ENCODE peak calls at places on chromosomes 3 and 15, in nine cellular contexts. One of them, this sample, is unnamed.

GRCh38 chr3:102354818-102355515 is 79.8 kb upstream of the ZPLD1 start:
- DNase-seq in NT2/D1: no peak
- DNase-seq in AG10803: peak
- DNase-seq in colonic mucosa: no peak
- DNase-seq in AG09309: peak
- DNase-seq in PC-9: peak
- DNase-seq in body of pancreas: no peak
- DNase-seq in uterus: no peak
- DNase-seq in CD4-positive, alpha-beta memory T cell: no peak
- DNase-seq in this sample: peak

GRCh38 chr3:46100812-46101211 is 73.5 kb upstream of the XCR1 start:
- DNase-seq in NT2/D1: no peak
- DNase-seq in AG10803: no peak
- DNase-seq in colonic mucosa: no peak
- DNase-seq in AG09309: no peak
- DNase-seq in PC-9: no peak
- DNase-seq in body of pancreas: no peak
- DNase-seq in uterus: no peak
- DNase-seq in CD4-positive, alpha-beta memory T cell: no peak
- DNase-seq in this sample: no peak

GRCh38 chr3:147574622-147575021 is 165.5 kb downstream of the ZIC1 start:
- DNase-seq in NT2/D1: no peak
- DNase-seq in AG10803: no peak
- DNase-seq in colonic mucosa: no peak
- DNase-seq in AG09309: no peak
- DNase-seq in PC-9: no peak
- DNase-seq in body of pancreas: no peak
- DNase-seq in uterus: no peak
- DNase-seq in CD4-positive, alpha-beta memory T cell: no peak
- DNase-seq in this sample: no peak

GRCh38 chr15:29018406-29018805 is 132.6 kb downstream of the APBA2 start:
- DNase-seq in NT2/D1: no peak
- DNase-seq in AG10803: no peak
- DNase-seq in colonic mucosa: no peak
- DNase-seq in AG09309: no peak
- DNase-seq in PC-9: no peak
- DNase-seq in body of pancreas: no peak
- DNase-seq in uterus: no peak
- DNase-seq in CD4-positive, alpha-beta memory T cell: no peak
- DNase-seq in this sample: no peak

GRCh38 chr15:31221936-31222515 is 104.6 kb upstream of the KLF13 start:
- DNase-seq in NT2/D1: peak
- DNase-seq in AG10803: no peak
- DNase-seq in colonic mucosa: no peak
- DNase-seq in AG09309: no peak
- DNase-seq in PC-9: no peak
- DNase-seq in body of pancreas: no peak
- DNase-seq in uterus: no peak
- DNase-seq in CD4-positive, alpha-beta memory T cell: no peak
- DNase-seq in this sample: no peak

GRCh38 chr3:13268961-13269391 is 151.1 kb downstream of the NUP210 start:
- DNase-seq in NT2/D1: no peak
- DNase-seq in AG10803: no peak
- DNase-seq in colonic mucosa: no peak
- DNase-seq in AG09309: no peak
- DNase-seq in PC-9: no peak
- DNase-seq in body of pancreas: no peak
- DNase-seq in uterus: no peak
- DNase-seq in CD4-positive, alpha-beta memory T cell: no peak
- DNase-seq in this sample: no peak

GRCh38 chr3:187902938-187903337 is 157.7 kb upstream of the BCL6 start:
- DNase-seq in NT2/D1: no peak
- DNase-seq in AG10803: no peak
- DNase-seq in colonic mucosa: no peak
- DNase-seq in AG09309: no peak
- DNase-seq in PC-9: no peak
- DNase-seq in body of pancreas: no peak
- DNase-seq in uterus: no peak
- DNase-seq in CD4-positive, alpha-beta memory T cell: no peak
- DNase-seq in this sample: no peak

GRCh38 chr15:50939911-50940310 is 31.4 kb downstream of the AP4E1 start:
- DNase-seq in NT2/D1: no peak
- DNase-seq in AG10803: no peak
- DNase-seq in colonic mucosa: no peak
- DNase-seq in AG09309: no peak
- DNase-seq in PC-9: no peak
- DNase-seq in body of pancreas: no peak
- DNase-seq in uterus: no peak
- DNase-seq in CD4-positive, alpha-beta memory T cell: no peak
- DNase-seq in this sample: no peak

GRCh38 chr3:129694228-129694627 is 87.8 kb upstream of the PLXND1 start:
- DNase-seq in NT2/D1: no peak
- DNase-seq in AG10803: no peak
- DNase-seq in colonic mucosa: no peak
- DNase-seq in AG09309: no peak
- DNase-seq in PC-9: peak
- DNase-seq in body of pancreas: no peak
- DNase-seq in uterus: no peak
- DNase-seq in CD4-positive, alpha-beta memory T cell: no peak
- DNase-seq in this sample: no peak

GRCh38 chr15:99921086-99921485 is 187.8 kb upstream of the LYSMD4 start:
- DNase-seq in NT2/D1: no peak
- DNase-seq in AG10803: no peak
- DNase-seq in colonic mucosa: no peak
- DNase-seq in AG09309: no peak
- DNase-seq in PC-9: no peak
- DNase-seq in body of pancreas: peak
- DNase-seq in uterus: no peak
- DNase-seq in CD4-positive, alpha-beta memory T cell: no peak
- DNase-seq in this sample: no peak

GRCh38 chr3:179227349-179227748 is 23.6 kb downstream of the KCNMB3 start:
- DNase-seq in NT2/D1: no peak
- DNase-seq in AG10803: no peak
- DNase-seq in colonic mucosa: no peak
- DNase-seq in AG09309: no peak
- DNase-seq in PC-9: peak
- DNase-seq in body of pancreas: no peak
- DNase-seq in uterus: no peak
- DNase-seq in CD4-positive, alpha-beta memory T cell: no peak
- DNase-seq in this sample: no peak

GRCh38 chr15:98800437-98801233 is 152.3 kb downstream of the IGF1R start:
- DNase-seq in NT2/D1: peak
- DNase-seq in AG10803: peak
- DNase-seq in colonic mucosa: peak
- DNase-seq in AG09309: peak
- DNase-seq in PC-9: peak
- DNase-seq in body of pancreas: peak
- DNase-seq in uterus: peak
- DNase-seq in CD4-positive, alpha-beta memory T cell: no peak
- DNase-seq in this sample: peak

GRCh38 chr15:61404567-61404966 is 175.5 kb upstream of the RORA start:
- DNase-seq in NT2/D1: no peak
- DNase-seq in AG10803: no peak
- DNase-seq in colonic mucosa: no peak
- DNase-seq in AG09309: no peak
- DNase-seq in PC-9: peak
- DNase-seq in body of pancreas: no peak
- DNase-seq in uterus: no peak
- DNase-seq in CD4-positive, alpha-beta memory T cell: no peak
- DNase-seq in this sample: no peak

GRCh38 chr15:76974456-76975083 is 20.4 kb upstream of the PSTPIP1 start:
- DNase-seq in NT2/D1: no peak
- DNase-seq in AG10803: no peak
- DNase-seq in colonic mucosa: no peak
- DNase-seq in AG09309: no peak
- DNase-seq in PC-9: no peak
- DNase-seq in body of pancreas: no peak
- DNase-seq in uterus: no peak
- DNase-seq in CD4-positive, alpha-beta memory T cell: no peak
- DNase-seq in this sample: no peak

GRCh38 chr3:142319094-142319493 is 93.7 kb upstream of the GK5 start:
- DNase-seq in NT2/D1: no peak
- DNase-seq in AG10803: peak
- DNase-seq in colonic mucosa: no peak
- DNase-seq in AG09309: peak
- DNase-seq in PC-9: no peak
- DNase-seq in body of pancreas: no peak
- DNase-seq in uterus: no peak
- DNase-seq in CD4-positive, alpha-beta memory T cell: no peak
- DNase-seq in this sample: no peak

GRCh38 chr3:14565791-14566588 is 25.8 kb upstream of the GRIP2 start:
- DNase-seq in NT2/D1: no peak
- DNase-seq in AG10803: peak
- DNase-seq in colonic mucosa: no peak
- DNase-seq in AG09309: no peak
- DNase-seq in PC-9: no peak
- DNase-seq in body of pancreas: no peak
- DNase-seq in uterus: no peak
- DNase-seq in CD4-positive, alpha-beta memory T cell: no peak
- DNase-seq in this sample: peak

GRCh38 chr15:77225641-77226040 is 154.7 kb upstream of the TSPAN3 start:
- DNase-seq in NT2/D1: no peak
- DNase-seq in AG10803: no peak
- DNase-seq in colonic mucosa: no peak
- DNase-seq in AG09309: no peak
- DNase-seq in PC-9: no peak
- DNase-seq in body of pancreas: no peak
- DNase-seq in uterus: no peak
- DNase-seq in CD4-positive, alpha-beta memory T cell: no peak
- DNase-seq in this sample: no peak

GRCh38 chr3:174973465-174973864 is 114.3 kb downstream of the NAALADL2 start:
- DNase-seq in NT2/D1: no peak
- DNase-seq in AG10803: no peak
- DNase-seq in colonic mucosa: no peak
- DNase-seq in AG09309: no peak
- DNase-seq in PC-9: peak
- DNase-seq in body of pancreas: no peak
- DNase-seq in uterus: no peak
- DNase-seq in CD4-positive, alpha-beta memory T cell: no peak
- DNase-seq in this sample: no peak

GRCh38 chr15:96367436-96368200 is 37.1 kb downstream of the NR2F2 start:
- DNase-seq in NT2/D1: no peak
- DNase-seq in AG10803: no peak
- DNase-seq in colonic mucosa: no peak
- DNase-seq in AG09309: no peak
- DNase-seq in PC-9: no peak
- DNase-seq in body of pancreas: no peak
- DNase-seq in uterus: no peak
- DNase-seq in CD4-positive, alpha-beta memory T cell: no peak
- DNase-seq in this sample: no peak
- H3K4me3 ChIP-seq in NT2/D1: peak
- H3K4me3 ChIP-seq in AG10803: no peak
- H3K4me3 ChIP-seq in colonic mucosa: no peak
- H3K4me3 ChIP-seq in AG09309: no peak
- H3K4me3 ChIP-seq in PC-9: no peak
- H3K4me3 ChIP-seq in body of pancreas: no peak
- H3K4me3 ChIP-seq in uterus: no peak
- H3K4me3 ChIP-seq in CD4-positive, alpha-beta memory T cell: no peak
- H3K4me3 ChIP-seq in this sample: no peak

GRCh38 chr15:25439456-25439836 is 622 bp upstream of the UBE3A start:
- DNase-seq in NT2/D1: peak
- DNase-seq in AG10803: peak
- DNase-seq in colonic mucosa: peak
- DNase-seq in AG09309: no peak
- DNase-seq in PC-9: no peak
- DNase-seq in body of pancreas: no peak
- DNase-seq in uterus: no peak
- DNase-seq in CD4-positive, alpha-beta memory T cell: no peak
- DNase-seq in this sample: no peak

GRCh38 chr15:25437751-25438600 is 848 bp downstream of the UBE3A start:
- DNase-seq in NT2/D1: peak
- DNase-seq in AG10803: peak
- DNase-seq in colonic mucosa: peak
- DNase-seq in AG09309: no peak
- DNase-seq in PC-9: peak
- DNase-seq in body of pancreas: peak
- DNase-seq in uterus: peak
- DNase-seq in CD4-positive, alpha-beta memory T cell: peak
- DNase-seq in this sample: no peak

GRCh38 chr15:25435474-25436243 is 3.2 kb downstream of the UBE3A start:
- DNase-seq in NT2/D1: no peak
- DNase-seq in AG10803: peak
- DNase-seq in colonic mucosa: no peak
- DNase-seq in AG09309: no peak
- DNase-seq in PC-9: no peak
- DNase-seq in body of pancreas: no peak
- DNase-seq in uterus: no peak
- DNase-seq in CD4-positive, alpha-beta memory T cell: no peak
- DNase-seq in this sample: no peak

GRCh38 chr15:25438601-25439455 is at the start of gene UBE3A:
- DNase-seq in NT2/D1: peak
- DNase-seq in AG10803: peak
- DNase-seq in colonic mucosa: peak
- DNase-seq in AG09309: peak
- DNase-seq in PC-9: peak
- DNase-seq in body of pancreas: peak
- DNase-seq in uterus: peak
- DNase-seq in CD4-positive, alpha-beta memory T cell: peak
- DNase-seq in this sample: peak

GRCh38 chr15:25436707-25437106 is 2.1 kb downstream of the UBE3A start:
- DNase-seq in NT2/D1: no peak
- DNase-seq in AG10803: no peak
- DNase-seq in colonic mucosa: no peak
- DNase-seq in AG09309: no peak
- DNase-seq in PC-9: no peak
- DNase-seq in body of pancreas: no peak
- DNase-seq in uterus: no peak
- DNase-seq in CD4-positive, alpha-beta memory T cell: no peak
- DNase-seq in this sample: no peak
- H3K4me3 ChIP-seq in NT2/D1: peak
- H3K4me3 ChIP-seq in AG10803: peak
- H3K4me3 ChIP-seq in colonic mucosa: no peak
- H3K4me3 ChIP-seq in AG09309: no peak
- H3K4me3 ChIP-seq in PC-9: peak
- H3K4me3 ChIP-seq in body of pancreas: no peak
- H3K4me3 ChIP-seq in uterus: peak
- H3K4me3 ChIP-seq in CD4-positive, alpha-beta memory T cell: no peak
- H3K4me3 ChIP-seq in this sample: peak

GRCh38 chr15:78931439-78931981 is 13.3 kb downstream of the CTSH start:
- DNase-seq in NT2/D1: no peak
- DNase-seq in AG10803: no peak
- DNase-seq in colonic mucosa: no peak
- DNase-seq in AG09309: no peak
- DNase-seq in PC-9: no peak
- DNase-seq in body of pancreas: no peak
- DNase-seq in uterus: no peak
- DNase-seq in CD4-positive, alpha-beta memory T cell: no peak
- DNase-seq in this sample: no peak
- H3K4me3 ChIP-seq in NT2/D1: no peak
- H3K4me3 ChIP-seq in AG10803: no peak
- H3K4me3 ChIP-seq in colonic mucosa: no peak
- H3K4me3 ChIP-seq in AG09309: no peak
- H3K4me3 ChIP-seq in PC-9: no peak
- H3K4me3 ChIP-seq in body of pancreas: no peak
- H3K4me3 ChIP-seq in uterus: no peak
- H3K4me3 ChIP-seq in CD4-positive, alpha-beta memory T cell: no peak
- H3K4me3 ChIP-seq in this sample: no peak

DNA sequence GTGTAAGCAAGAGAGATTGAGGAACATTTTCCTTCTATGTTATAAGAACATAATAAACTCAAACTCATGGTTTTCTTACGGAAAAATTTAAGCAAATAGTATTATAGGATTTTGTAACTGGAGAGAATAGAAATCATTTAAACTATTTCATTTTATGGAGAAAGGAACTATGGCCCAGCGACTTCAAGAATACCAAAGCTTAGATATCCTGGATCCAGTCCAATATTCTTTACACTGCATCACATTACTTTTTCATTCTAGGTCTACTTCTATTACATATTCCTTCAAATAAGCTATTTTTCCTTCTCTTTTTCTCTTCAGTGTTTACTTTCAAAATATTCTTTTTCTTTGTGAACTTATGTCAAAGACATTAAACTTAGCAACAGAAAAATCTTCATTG is 20.5 kb downstream of the KPNA4 start:
- DNase-seq in NT2/D1: no peak
- DNase-seq in AG10803: peak
- DNase-seq in colonic mucosa: no peak
- DNase-seq in AG09309: no peak
- DNase-seq in PC-9: no peak
- DNase-seq in body of pancreas: no peak
- DNase-seq in uterus: no peak
- DNase-seq in CD4-positive, alpha-beta memory T cell: no peak
- DNase-seq in this sample: peak
- H3K4me3 ChIP-seq in NT2/D1: no peak
- H3K4me3 ChIP-seq in AG10803: no peak
- H3K4me3 ChIP-seq in colonic mucosa: no peak
- H3K4me3 ChIP-seq in AG09309: no peak
- H3K4me3 ChIP-seq in PC-9: no peak
- H3K4me3 ChIP-seq in body of pancreas: no peak
- H3K4me3 ChIP-seq in uterus: no peak
- H3K4me3 ChIP-seq in CD4-positive, alpha-beta memory T cell: no peak
- H3K4me3 ChIP-seq in this sample: no peak

This sample was measured in astrocyte of the cerebellum.